ENCODE peak calls at places on chromosomes 4 and X, in four cellular contexts. E is K562, C is GM12878, F is HepG2. N is an unnamed sample.
A peak's percentile ranks its signal among the peaks of the same experiment; 100 is the strongest.

GRCh38 chr4:57074753-57075152 is 35.4 kb downstream of the IGFBP7 start:
- DNase-seq in F (no peak), C (no peak), E (no peak), N (no peak)

GRCh38 chrX:39196192-39197102 is 395.2 kb downstream of the MID1IP1 start:
- DNase-seq in C (peak; percentile 90), F (no peak), E (peak; percentile 37), N (peak; percentile 6)

GRCh38 chr4:176939445-176939844 is 146.7 kb upstream of the VEGFC start:
- DNase-seq in C (no peak), F (no peak), E (no peak), N (no peak)

GRCh38 chr4:11912886-11913285 is 484.2 kb upstream of the HS3ST1 start:
- DNase-seq in E (no peak), F (no peak), C (no peak), N (no peak)

GRCh38 chr4:89196056-89196674 is 84.8 kb downstream of the TIGD2 start:
- DNase-seq in F (no peak), E (no peak), C (no peak), N (peak; percentile 16)

GRCh38 chr4:94334962-94335361 is 7.7 kb downstream of the HPGDS start:
- DNase-seq in E (no peak), F (no peak), C (no peak), N (peak; percentile 15)

GRCh38 chr4:1763070-1763549 is 30.0 kb upstream of the FGFR3 start:
- DNase-seq in C (no peak), F (no peak), E (no peak), N (peak; percentile 65)

GRCh38 chr4:47011189-47011518 is 17.8 kb upstream of the GABRA4 start:
- DNase-seq in C (no peak), F (no peak), E (no peak), N (no peak)

GRCh38 chr4:13918110-13918509 is 290.6 kb upstream of the BOD1L1 start:
- DNase-seq in C (no peak), E (no peak), F (peak; percentile 9), N (no peak)

GRCh38 chr4:7679431-7679830 is 244.7 kb upstream of the PSAPL1 start:
- DNase-seq in F (no peak), C (no peak), E (no peak), N (no peak)

GRCh38 chr4:13515268-13515667 is 29.0 kb downstream of the NKX3-2 start:
- DNase-seq in F (no peak), C (no peak), E (no peak), N (no peak)

GRCh38 chrX:154458116-154458953 is at the start of gene PLXNA3:
- DNase-seq in C (no peak), E (peak; percentile 79), F (no peak), N (peak; percentile 46)

GRCh38 chr4:1569461-1570151 is 114.5 kb downstream of the FAM53A start:
- DNase-seq in F (no peak), E (no peak), C (no peak), N (no peak)

GRCh38 chr4:7021930-7022658 is 21.1 kb upstream of the TADA2B start:
- DNase-seq in E (no peak), C (no peak), F (no peak), N (no peak)

GRCh38 chr4:52718123-52718522 is 33.1 kb downstream of the ERVMER34-1 start:
- DNase-seq in E (no peak), F (no peak), C (no peak), N (no peak)

GRCh38 chrX:17939724-17940123 is 78.6 kb upstream of the RAI2 start:
- DNase-seq in F (no peak), C (no peak), E (no peak), N (no peak)

GRCh38 chr4:137823007-137823406 is 290.7 kb upstream of the PCDH18 start:
- DNase-seq in F (no peak), E (no peak), C (no peak), N (no peak)

GRCh38 chr4:74540193-74540592 is 95.3 kb downstream of the AREG start:
- DNase-seq in C (no peak), F (no peak), E (no peak), N (no peak)

GRCh38 chrX:19554786-19555185 is 39.5 kb upstream of the MAP3K15 start:
- DNase-seq in C (peak; percentile 38), E (no peak), F (no peak), N (no peak)

GRCh38 chr4:25160714-25161598 is 707 bp upstream of the SEPSECS start:
- DNase-seq in C (no peak), F (peak; percentile 32), E (no peak), N (no peak)

GRCh38 chr4:183837222-183837621 is 67.9 kb upstream of the STOX2 start:
- DNase-seq in E (no peak), C (no peak), F (no peak), N (no peak)

GRCh38 chr4:15675363-15675762 is 6.3 kb upstream of the FAM200B start:
- DNase-seq in E (no peak), F (no peak), C (no peak), N (no peak)

GRCh38 chr4:15674926-15675325 is 6.7 kb upstream of the FAM200B start:
- DNase-seq in F (no peak), E (no peak), C (no peak), N (no peak)

GRCh38 chr4:15676039-15676438 is 5.6 kb upstream of the FAM200B start:
- DNase-seq in F (no peak), E (no peak), C (no peak), N (no peak)

GRCh38 chr4:15672096-15672495 is 9.5 kb upstream of the FAM200B start:
- DNase-seq in E (no peak), C (no peak), F (no peak), N (no peak)

DNA sequence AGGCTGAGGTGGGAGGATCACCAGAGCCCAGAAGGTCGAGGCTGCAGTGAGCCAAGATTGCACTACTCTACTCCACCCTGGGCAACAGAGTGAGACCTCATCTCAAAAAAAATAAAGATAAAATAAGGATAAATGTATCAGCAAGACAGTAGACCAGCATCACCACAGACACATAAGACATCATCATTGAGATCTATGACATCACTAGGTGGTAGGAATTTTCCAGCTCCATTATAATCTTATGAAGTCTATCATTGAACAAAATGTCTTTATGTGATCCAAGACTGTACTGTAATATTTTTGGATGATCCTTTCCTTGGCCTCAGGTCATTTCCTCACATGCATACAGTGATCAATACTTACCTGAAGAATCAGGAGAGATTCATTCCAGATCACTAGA is 8.3 kb upstream of the FAM200B start:
- DNase-seq in F (no peak), C (no peak), E (no peak), N (no peak)
- H2AFZ ChIP-seq in F (no peak overlapping the region), C (no peak overlapping the region), E (no peak overlapping the region), N (no peak overlapping the region)

DNA sequence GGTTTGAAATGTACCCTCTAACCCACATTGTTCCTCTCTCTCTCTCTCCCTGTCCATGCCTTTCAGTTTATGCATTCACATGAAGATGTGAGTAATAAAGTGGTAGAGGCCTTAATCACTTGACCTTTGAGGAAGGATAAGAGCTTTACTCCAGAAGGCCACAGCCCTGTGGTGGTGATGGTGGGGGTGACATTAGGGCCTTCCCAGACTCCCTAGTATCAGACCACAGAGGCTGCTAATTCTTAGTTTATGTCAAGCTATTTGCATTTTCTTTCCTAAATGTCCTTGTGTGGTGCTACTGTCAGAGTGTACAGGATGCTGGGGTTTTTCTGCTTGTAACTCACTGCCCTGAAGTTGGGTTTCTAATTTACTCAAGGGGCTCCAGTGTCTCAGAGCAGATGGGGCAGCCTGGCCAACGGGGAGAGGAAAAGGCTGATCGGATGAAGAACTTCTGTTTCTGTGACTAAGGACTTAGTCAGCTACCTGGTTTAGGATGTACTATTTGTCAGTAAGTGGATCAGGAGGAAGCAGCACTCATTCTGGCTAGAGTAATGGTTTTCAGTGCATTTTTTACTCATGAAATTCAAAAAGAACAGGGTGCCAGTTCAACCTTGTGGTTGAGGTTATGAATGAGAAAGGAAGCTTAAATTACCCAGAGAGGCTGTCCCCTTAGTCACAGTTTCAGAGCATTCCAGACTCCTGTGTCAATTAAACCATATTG is 509.6 kb upstream of the DIPK2B start:
- DNase-seq in F (no peak), C (peak; percentile 69), E (no peak), N (no peak)
- TF ChIP-seq JUNB in F (no peak), C (peak; percentile 70), E (no peak), N (no peak)

DNA sequence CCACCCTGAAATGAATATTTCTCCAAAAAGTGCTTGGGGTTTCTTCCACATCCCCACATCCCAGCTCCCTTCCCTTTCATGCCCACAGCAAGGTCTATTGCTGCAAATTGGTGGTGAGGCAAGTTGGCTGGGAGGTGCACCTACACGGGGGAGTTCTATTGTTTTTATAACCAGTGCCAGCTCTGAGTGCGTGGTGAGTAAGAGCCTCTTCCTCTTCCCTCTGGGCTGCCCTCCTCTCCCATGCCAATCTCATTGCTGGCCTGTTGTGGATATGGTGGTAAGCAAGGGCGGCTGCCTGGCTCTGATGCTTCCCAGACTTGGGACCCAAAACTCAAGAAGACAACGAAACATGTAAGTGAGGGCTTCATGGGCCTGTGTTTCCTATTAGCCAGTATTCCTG is 204.3 kb downstream of the SHROOM3 start:
- DNase-seq in C (no peak), F (no peak), E (no peak), N (no peak)
- H2AFZ ChIP-seq in C (no peak overlapping the region), F (no peak overlapping the region), E (no peak overlapping the region), N (no peak overlapping the region)

GRCh38 chr4:145763399-145763798 is 83.5 kb downstream of the C4orf51 start:
- DNase-seq in C (no peak), E (no peak), F (no peak), N (no peak)

GRCh38 chr4:145756244-145756643 is 76.3 kb downstream of the C4orf51 start:
- DNase-seq in E (no peak), C (no peak), F (no peak), N (no peak)

GRCh38 chr4:145762719-145763118 is 82.8 kb downstream of the C4orf51 start:
- DNase-seq in F (no peak), E (no peak), C (no peak), N (no peak)

GRCh38 chr4:145760961-145761929 is 81.3 kb downstream of the C4orf51 start:
- DNase-seq in E (no peak), F (no peak), C (no peak), N (no peak)

DNA sequence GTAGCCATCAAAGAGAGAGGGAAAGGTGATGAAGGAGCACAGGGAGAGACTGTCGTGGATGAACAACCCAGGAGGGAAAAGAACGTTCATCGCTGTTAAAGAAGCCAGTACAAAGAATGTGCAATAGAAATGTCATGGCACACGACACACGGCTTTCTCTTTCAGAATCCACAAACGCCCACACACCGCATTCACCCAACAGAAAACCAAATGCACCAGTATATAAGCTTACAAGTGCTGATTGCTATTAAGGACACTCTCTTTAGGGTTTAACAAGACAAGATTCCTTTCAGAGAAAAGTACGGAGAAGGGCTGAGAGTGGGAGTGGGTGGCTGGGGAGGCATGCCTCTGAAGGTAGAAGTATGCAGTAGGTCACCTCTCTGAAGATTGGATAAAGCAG is 80.2 kb downstream of the C4orf51 start:
- DNase-seq in F (no peak), E (no peak), C (no peak), N (no peak)
- TF ChIP-seq JUNB in F (no peak), E (no peak), C (no peak), N (no peak)

GRCh38 chr4:56038763-56039162 is 90.0 kb downstream of the CEP135 start:
- DNase-seq in C (no peak), F (no peak), E (no peak), N (no peak)

GRCh38 chr4:56042225-56042624 is 93.5 kb downstream of the CEP135 start:
- DNase-seq in E (no peak), C (no peak), F (no peak), N (no peak)

DNA sequence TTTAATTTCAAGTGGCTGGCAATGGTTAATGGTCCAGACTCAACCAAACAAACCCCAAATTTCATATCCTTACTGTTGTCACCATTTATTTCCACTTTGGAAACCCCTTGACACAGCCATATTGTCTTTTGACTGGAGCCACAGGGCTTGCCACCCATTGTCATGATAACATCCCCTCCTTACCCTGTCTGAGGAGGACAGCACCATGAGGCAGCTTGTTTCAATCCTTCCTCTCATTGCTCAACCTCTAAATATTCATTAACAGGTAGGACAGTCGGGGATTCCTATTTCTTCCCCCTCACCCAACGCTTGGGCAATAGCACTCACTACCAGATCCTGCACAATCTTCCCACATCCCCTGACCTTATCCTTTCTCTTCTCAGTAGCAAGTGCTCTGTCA is 92.1 kb downstream of the CEP135 start:
- DNase-seq in C (no peak), F (no peak), E (no peak), N (peak; percentile 21)
- H2AFZ ChIP-seq in C (no peak overlapping the region), F (no peak overlapping the region), E (no peak overlapping the region), N (peak overlapping the region; percentile 75)